ENCODE peak calls at places on chromosomes 4 and X, in eight cellular contexts. Y is stimulated activated CD4-positive, alpha-beta T cell treated with anti-CD3 and anti-CD28 coated beads, Interleukin-4, amount 100 ng/mL, for 4 hours; V is sciatic nerve; U is cardiac fibroblast; J is activated CD8-positive, alpha-beta T cell treated with anti-CD3 and anti-CD28 coated beads for 36 hours; D is NCI-H1436; M is mucosa of gallbladder; W is endothelial cell. S is an unnamed sample.

GRCh38 chr4:164373021-164373420 is 380.9 kb upstream of the SMIM31 start:
- DNase-seq in Y (no peak), V (no peak), U (no peak), J (no peak), D (no peak), M (no peak), W (no peak), S (no peak)

GRCh38 chrX:39165773-39166172 is 364.5 kb downstream of the MID1IP1 start:
- DNase-seq in Y (peak; percentile 7), V (no peak), U (no peak), J (no peak), D (no peak), M (no peak), W (no peak), S (no peak)

GRCh38 chr4:123652501-123652900 is 255.9 kb downstream of the SPRY1 start:
- DNase-seq in Y (no peak), V (no peak), U (peak; percentile 26), J (no peak), D (no peak), M (no peak), W (no peak), S (no peak)

GRCh38 chr4:88043001-88043400 is 35.6 kb downstream of the PKD2 start:
- DNase-seq in Y (no peak), V (no peak), U (no peak), J (no peak), D (no peak), M (no peak), W (no peak), S (no peak)

GRCh38 chr4:141391293-141391692 is 170.6 kb downstream of the ZNF330 start:
- DNase-seq in Y (no peak), V (no peak), U (peak; percentile 22), J (no peak), D (no peak), M (no peak), W (no peak), S (no peak)

GRCh38 chr4:1075266-1075665 is 38.1 kb downstream of the RNF212 start:
- DNase-seq in Y (no peak), V (no peak), U (no peak), J (no peak), D (no peak), M (no peak), W (no peak), S (no peak)

GRCh38 chrX:45007598-45007997 is 134.6 kb downstream of the KDM6A start:
- DNase-seq in Y (no peak), V (no peak), U (no peak), J (no peak), D (no peak), M (no peak), W (no peak), S (no peak)

GRCh38 chr4:8643986-8644385 is 51.4 kb downstream of the CPZ start:
- DNase-seq in Y (no peak), V (peak; percentile 51), U (no peak), J (no peak), D (no peak), M (no peak), W (no peak), S (no peak)

GRCh38 chr4:25936696-25937095 is 22.7 kb downstream of the SMIM20 start:
- DNase-seq in Y (no peak), V (no peak), U (no peak), J (no peak), D (no peak), M (no peak), W (no peak), S (no peak)

GRCh38 chr4:156473175-156473574 is 498.4 kb downstream of the PDGFC start:
- DNase-seq in Y (no peak), V (no peak), U (no peak), J (no peak), D (no peak), M (no peak), W (no peak), S (no peak)

GRCh38 chr4:72394264-72394663 is 174.8 kb downstream of the ADAMTS3 start:
- DNase-seq in Y (no peak), V (no peak), U (peak; percentile 68), J (no peak), D (no peak), M (no peak), W (no peak), S (no peak)

GRCh38 chr4:169611991-169612868 is at the start of gene NEK1:
- DNase-seq in Y (peak; percentile 86), V (peak; percentile 92), U (peak; percentile 88), J (peak; percentile 91), D (peak; percentile 88), M (peak; percentile 81), W (peak; percentile 82), S (peak; percentile 97)

GRCh38 chr4:16253127-16253960 is 27.1 kb upstream of the TAPT1 start:
- DNase-seq in Y (no peak), V (no peak), U (peak; percentile 87), J (no peak), D (no peak), M (no peak), W (no peak), S (no peak)

GRCh38 chr4:158018090-158018808 is 154.6 kb downstream of the GASK1B start:
- DNase-seq in Y (no peak), V (no peak), U (no peak), J (no peak), D (no peak), M (no peak), W (no peak), S (no peak)

GRCh38 chrX:130994671-130995070 is 63.5 kb upstream of the ARHGAP36 start:
- DNase-seq in Y (no peak), V (no peak), U (peak; percentile 17), J (peak; percentile 45), D (no peak), M (no peak), W (peak; percentile 22), S (peak; percentile 3)

GRCh38 chr4:139797287-139797686 is 131.7 kb downstream of the MGST2 start:
- DNase-seq in Y (no peak), V (no peak), U (no peak), J (no peak), D (no peak), M (no peak), W (no peak), S (no peak)

GRCh38 chrX:134646671-134647070 is 11.6 kb downstream of the PLAC1 start:
- DNase-seq in Y (no peak), V (no peak), U (no peak), J (no peak), D (no peak), M (no peak), W (no peak), S (no peak)

GRCh38 chrX:25600776-25601175 is 537.4 kb upstream of the MAGEB18 start:
- DNase-seq in Y (no peak), V (no peak), U (peak; percentile 70), J (no peak), D (no peak), M (no peak), W (no peak), S (no peak)